ENCODE peak calls at places on chromosomes 6 and 20, in six cellular contexts. One of them, this sample, is unnamed.

GRCh38 chr6:16344756-16345155 is 106.4 kb downstream of the GMPR start:
- DNase-seq in thyroid gland: no peak
- DNase-seq in body of pancreas: no peak
- DNase-seq in HEK293T: no peak
- DNase-seq in lung microvascular endothelial cell: peak
- DNase-seq in CD8-positive, alpha-beta memory T cell: no peak
- DNase-seq in this sample: no peak

GRCh38 chr6:97774973-97775372 is 492.0 kb upstream of the MMS22L start:
- DNase-seq in thyroid gland: no peak
- DNase-seq in body of pancreas: no peak
- DNase-seq in HEK293T: no peak
- DNase-seq in lung microvascular endothelial cell: no peak
- DNase-seq in CD8-positive, alpha-beta memory T cell: no peak
- DNase-seq in this sample: no peak

GRCh38 chr20:38732981-38733380 is 8.7 kb downstream of the SLC32A1 start:
- DNase-seq in thyroid gland: no peak
- DNase-seq in body of pancreas: no peak
- DNase-seq in HEK293T: no peak
- DNase-seq in lung microvascular endothelial cell: no peak
- DNase-seq in CD8-positive, alpha-beta memory T cell: no peak
- DNase-seq in this sample: no peak

GRCh38 chr6:30875244-30876038 is 8.9 kb upstream of the DDR1 start:
- DNase-seq in thyroid gland: no peak
- DNase-seq in body of pancreas: no peak
- DNase-seq in HEK293T: no peak
- DNase-seq in lung microvascular endothelial cell: no peak
- DNase-seq in CD8-positive, alpha-beta memory T cell: no peak
- DNase-seq in this sample: no peak

GRCh38 chr6:15369838-15370237 is 124.0 kb downstream of the JARID2 start:
- DNase-seq in thyroid gland: no peak
- DNase-seq in body of pancreas: no peak
- DNase-seq in HEK293T: no peak
- DNase-seq in lung microvascular endothelial cell: no peak
- DNase-seq in CD8-positive, alpha-beta memory T cell: no peak
- DNase-seq in this sample: no peak

GRCh38 chr6:16594849-16595248 is 166.4 kb downstream of the ATXN1 start:
- DNase-seq in thyroid gland: no peak
- DNase-seq in body of pancreas: no peak
- DNase-seq in HEK293T: no peak
- DNase-seq in lung microvascular endothelial cell: no peak
- DNase-seq in CD8-positive, alpha-beta memory T cell: no peak
- DNase-seq in this sample: no peak

GRCh38 chr6:37966801-37967200 is 147.3 kb downstream of the ZFAND3 start:
- DNase-seq in thyroid gland: no peak
- DNase-seq in body of pancreas: no peak
- DNase-seq in HEK293T: no peak
- DNase-seq in lung microvascular endothelial cell: no peak
- DNase-seq in CD8-positive, alpha-beta memory T cell: no peak
- DNase-seq in this sample: no peak

GRCh38 chr6:73156793-73157767 is 68.2 kb downstream of the KHDC1L start:
- DNase-seq in thyroid gland: no peak
- DNase-seq in body of pancreas: no peak
- DNase-seq in HEK293T: no peak
- DNase-seq in lung microvascular endothelial cell: no peak
- DNase-seq in CD8-positive, alpha-beta memory T cell: no peak
- DNase-seq in this sample: no peak

GRCh38 chr20:63702751-63703470 is 4.9 kb downstream of the ARFRP1 start:
- DNase-seq in thyroid gland: no peak
- DNase-seq in body of pancreas: no peak
- DNase-seq in HEK293T: peak
- DNase-seq in lung microvascular endothelial cell: no peak
- DNase-seq in CD8-positive, alpha-beta memory T cell: no peak
- DNase-seq in this sample: no peak

GRCh38 chr6:35494161-35494563 is 2.7 kb downstream of the TEAD3 start:
- DNase-seq in thyroid gland: no peak
- DNase-seq in body of pancreas: no peak
- DNase-seq in HEK293T: no peak
- DNase-seq in lung microvascular endothelial cell: peak
- DNase-seq in CD8-positive, alpha-beta memory T cell: no peak
- DNase-seq in this sample: no peak

GRCh38 chr20:31570735-31571617 is 34.1 kb upstream of the ID1 start:
- DNase-seq in thyroid gland: no peak
- DNase-seq in body of pancreas: no peak
- DNase-seq in HEK293T: no peak
- DNase-seq in lung microvascular endothelial cell: no peak
- DNase-seq in CD8-positive, alpha-beta memory T cell: no peak
- DNase-seq in this sample: no peak

GRCh38 chr6:16236648-16237199 is 1.7 kb upstream of the GMPR start:
- DNase-seq in thyroid gland: peak
- DNase-seq in body of pancreas: peak
- DNase-seq in HEK293T: no peak
- DNase-seq in lung microvascular endothelial cell: peak
- DNase-seq in CD8-positive, alpha-beta memory T cell: no peak
- DNase-seq in this sample: peak

GRCh38 chr6:7918403-7918802 is 7.8 kb upstream of the TXNDC5 start:
- DNase-seq in thyroid gland: no peak
- DNase-seq in body of pancreas: no peak
- DNase-seq in HEK293T: no peak
- DNase-seq in lung microvascular endothelial cell: no peak
- DNase-seq in CD8-positive, alpha-beta memory T cell: no peak
- DNase-seq in this sample: no peak

GRCh38 chr20:36017034-36017951 is 48.9 kb downstream of the CNBD2 start:
- DNase-seq in thyroid gland: peak
- DNase-seq in body of pancreas: peak
- DNase-seq in HEK293T: no peak
- DNase-seq in lung microvascular endothelial cell: peak
- DNase-seq in CD8-positive, alpha-beta memory T cell: no peak
- DNase-seq in this sample: peak

GRCh38 chr20:53586640-53587039 is 7.0 kb downstream of the ZNF217 start:
- DNase-seq in thyroid gland: no peak
- DNase-seq in body of pancreas: no peak
- DNase-seq in HEK293T: no peak
- DNase-seq in lung microvascular endothelial cell: no peak
- DNase-seq in CD8-positive, alpha-beta memory T cell: no peak
- DNase-seq in this sample: no peak

GRCh38 chr20:48489656-48490055 is 338.1 kb downstream of the PREX1 start:
- DNase-seq in thyroid gland: no peak
- DNase-seq in body of pancreas: no peak
- DNase-seq in HEK293T: no peak
- DNase-seq in lung microvascular endothelial cell: no peak
- DNase-seq in CD8-positive, alpha-beta memory T cell: no peak
- DNase-seq in this sample: no peak

GRCh38 chr6:69974193-69974592 is 107.8 kb downstream of the COL19A1 start:
- DNase-seq in thyroid gland: peak
- DNase-seq in body of pancreas: peak
- DNase-seq in HEK293T: no peak
- DNase-seq in lung microvascular endothelial cell: no peak
- DNase-seq in CD8-positive, alpha-beta memory T cell: no peak
- DNase-seq in this sample: no peak

GRCh38 chr20:49259799-49260198 is 18.1 kb downstream of the ZNFX1 start:
- DNase-seq in thyroid gland: no peak
- DNase-seq in body of pancreas: no peak
- DNase-seq in HEK293T: no peak
- DNase-seq in lung microvascular endothelial cell: no peak
- DNase-seq in CD8-positive, alpha-beta memory T cell: no peak
- DNase-seq in this sample: no peak

GRCh38 chr6:36851149-36851614 is 11.9 kb upstream of the CPNE5 start:
- DNase-seq in thyroid gland: peak
- DNase-seq in body of pancreas: peak
- DNase-seq in HEK293T: peak
- DNase-seq in lung microvascular endothelial cell: peak
- DNase-seq in CD8-positive, alpha-beta memory T cell: no peak
- DNase-seq in this sample: peak

GRCh38 chr20:33658510-33658909 is 3.6 kb upstream of the C20orf144 start:
- DNase-seq in thyroid gland: no peak
- DNase-seq in body of pancreas: no peak
- DNase-seq in HEK293T: no peak
- DNase-seq in lung microvascular endothelial cell: no peak
- DNase-seq in CD8-positive, alpha-beta memory T cell: no peak
- DNase-seq in this sample: no peak

GRCh38 chr20:22686097-22686496 is 101.7 kb upstream of the FOXA2 start:
- DNase-seq in thyroid gland: peak
- DNase-seq in body of pancreas: peak
- DNase-seq in HEK293T: peak
- DNase-seq in lung microvascular endothelial cell: peak
- DNase-seq in CD8-positive, alpha-beta memory T cell: no peak
- DNase-seq in this sample: no peak

GRCh38 chr6:34190504-34191122 is 44.7 kb upstream of the GRM4 start:
- DNase-seq in thyroid gland: no peak
- DNase-seq in body of pancreas: no peak
- DNase-seq in HEK293T: no peak
- DNase-seq in lung microvascular endothelial cell: no peak
- DNase-seq in CD8-positive, alpha-beta memory T cell: no peak
- DNase-seq in this sample: no peak

GRCh38 chr6:81865712-81866111 is 113.2 kb upstream of the TENT5A start:
- DNase-seq in thyroid gland: no peak
- DNase-seq in body of pancreas: no peak
- DNase-seq in HEK293T: no peak
- DNase-seq in lung microvascular endothelial cell: peak
- DNase-seq in CD8-positive, alpha-beta memory T cell: no peak
- DNase-seq in this sample: no peak

This sample was measured in ureter.